ENCODE peak calls at places on chromosomes 12 and 14, in eight cellular contexts. W is colonic mucosa, M is left lung, Y is Peyer's patch, S is mammary epithelial cell, B is PC-3, A is A549, L is astrocyte. V is an unnamed sample. For H3K4me1, the result is how much of the 10 kb centered on the place peaks cover.

GRCh38 chr14:55607386-55607785 is 27.4 kb downstream of the KTN1 start:
- DNase-seq in W (no peak), M (no peak), Y (no peak), S (no peak), B (no peak), A (no peak), L (peak), V (no peak)

GRCh38 chr14:71646518-71646917 is 285.7 kb upstream of the RGS6 start:
- DNase-seq in W (no peak), M (no peak), Y (no peak), S (no peak), B (no peak), A (no peak), L (no peak), V (no peak)

GRCh38 chr14:74504874-74505617 is 11.5 kb downstream of the ISCA2 start:
- DNase-seq in W (no peak), M (peak), Y (peak), S (no peak), B (no peak), A (no peak), L (no peak), V (no peak)

GRCh38 chr12:56596815-56597214 is 33.3 kb downstream of the BAZ2A start:
- DNase-seq in W (no peak), M (no peak), Y (no peak), S (no peak), B (no peak), A (no peak), L (no peak), V (no peak)

GRCh38 chr12:92897844-92898243 is 31.3 kb downstream of the EEA1 start:
- DNase-seq in W (no peak), M (no peak), Y (no peak), S (no peak), B (no peak), A (no peak), L (no peak), V (no peak)

GRCh38 chr12:2016862-2017723 is 12.8 kb upstream of the DCP1B start:
- DNase-seq in W (no peak), M (no peak), Y (no peak), S (no peak), B (no peak), A (no peak), L (no peak), V (no peak)

GRCh38 chr12:29517265-29517664 is 19.8 kb upstream of the OVCH1 start:
- DNase-seq in W (no peak), M (no peak), Y (peak), S (no peak), B (peak), A (peak), L (no peak), V (no peak)

GRCh38 chr14:101891471-101891870 is 72.9 kb upstream of the DYNC1H1 start:
- DNase-seq in W (peak), M (no peak), Y (no peak), S (no peak), B (no peak), A (no peak), L (no peak), V (no peak)

GRCh38 chr14:75446447-75446846 is 18.6 kb downstream of the JDP2 start:
- DNase-seq in W (no peak), M (no peak), Y (no peak), S (no peak), B (no peak), A (no peak), L (no peak), V (no peak)

GRCh38 chr14:53027562-53027961 is 76.7 kb upstream of the FERMT2 start:
- DNase-seq in W (no peak), M (no peak), Y (no peak), S (no peak), B (no peak), A (no peak), L (no peak), V (no peak)

GRCh38 chr12:14605401-14605989 is 37.8 kb upstream of the PLBD1 start:
- DNase-seq in W (no peak), M (no peak), Y (no peak), S (no peak), B (no peak), A (peak), L (no peak), V (no peak)

GRCh38 chr12:51383281-51383905 is 7.8 kb downstream of the GALNT6 start:
- DNase-seq in W (no peak), M (no peak), Y (no peak), S (peak), B (peak), A (no peak), L (no peak), V (no peak)

GRCh38 chr14:91246051-91246852 is 1.7 kb upstream of the GPR68 start:
- DNase-seq in W (no peak), M (no peak), Y (no peak), S (no peak), B (no peak), A (no peak), L (no peak), V (no peak)

GRCh38 chr12:121296618-121297476 is at the start of gene CAMKK2:
- DNase-seq in W (peak), M (peak), Y (peak), S (peak), B (peak), A (peak), L (peak), V (peak)

GRCh38 chr12:12036901-12037300 is 33.8 kb upstream of the BCL2L14 start:
- DNase-seq in W (no peak), M (no peak), Y (no peak), S (no peak), B (no peak), A (no peak), L (no peak), V (no peak)

GRCh38 chr12:45988259-45988658 is 2.1 kb downstream of the SCAF11 start:
- DNase-seq in W (no peak), M (no peak), Y (no peak), S (peak), B (peak), A (no peak), L (peak), V (no peak)

GRCh38 chr12:45989857-45990467 is 412 bp downstream of the SCAF11 start:
- DNase-seq in W (peak), M (peak), Y (peak), S (peak), B (peak), A (peak), L (peak), V (peak)

GRCh38 chr12:45989277-45989856 is 1.0 kb downstream of the SCAF11 start:
- DNase-seq in W (no peak), M (no peak), Y (no peak), S (peak), B (peak), A (no peak), L (peak), V (no peak)

GRCh38 chr12:45986646-45987338 is 3.6 kb downstream of the SCAF11 start:
- DNase-seq in W (no peak), M (no peak), Y (no peak), S (no peak), B (no peak), A (no peak), L (no peak), V (no peak)

GRCh38 chr12:45987339-45987726 is 3.0 kb downstream of the SCAF11 start:
- DNase-seq in W (no peak), M (no peak), Y (no peak), S (peak), B (no peak), A (no peak), L (no peak), V (no peak)
- H3K4me1 ChIP-seq in W (under half), M (under half), Y (under half), S (under half), B (under half), A (under half), L (under half), V (under half)

GRCh38 chr14:64495252-64495651 is 8.4 kb downstream of the ZBTB25 start:
- DNase-seq in W (no peak), M (no peak), Y (no peak), S (no peak), B (no peak), A (no peak), L (no peak), V (no peak)
- H3K4me1 ChIP-seq in W (under half), M (under half), Y (under half), S (under half), B (under half), A (under half), L (under half), V (under half)

GRCh38 chr12:65949986-65950385 is 125.7 kb downstream of the HMGA2 start:
- DNase-seq in W (no peak), M (no peak), Y (no peak), S (peak), B (no peak), A (no peak), L (no peak), V (no peak)
- H3K4me1 ChIP-seq in W (under half), M (under half), Y (under half), S (half or more), B (half or more), A (under half), L (under half), V (under half)

DNA sequence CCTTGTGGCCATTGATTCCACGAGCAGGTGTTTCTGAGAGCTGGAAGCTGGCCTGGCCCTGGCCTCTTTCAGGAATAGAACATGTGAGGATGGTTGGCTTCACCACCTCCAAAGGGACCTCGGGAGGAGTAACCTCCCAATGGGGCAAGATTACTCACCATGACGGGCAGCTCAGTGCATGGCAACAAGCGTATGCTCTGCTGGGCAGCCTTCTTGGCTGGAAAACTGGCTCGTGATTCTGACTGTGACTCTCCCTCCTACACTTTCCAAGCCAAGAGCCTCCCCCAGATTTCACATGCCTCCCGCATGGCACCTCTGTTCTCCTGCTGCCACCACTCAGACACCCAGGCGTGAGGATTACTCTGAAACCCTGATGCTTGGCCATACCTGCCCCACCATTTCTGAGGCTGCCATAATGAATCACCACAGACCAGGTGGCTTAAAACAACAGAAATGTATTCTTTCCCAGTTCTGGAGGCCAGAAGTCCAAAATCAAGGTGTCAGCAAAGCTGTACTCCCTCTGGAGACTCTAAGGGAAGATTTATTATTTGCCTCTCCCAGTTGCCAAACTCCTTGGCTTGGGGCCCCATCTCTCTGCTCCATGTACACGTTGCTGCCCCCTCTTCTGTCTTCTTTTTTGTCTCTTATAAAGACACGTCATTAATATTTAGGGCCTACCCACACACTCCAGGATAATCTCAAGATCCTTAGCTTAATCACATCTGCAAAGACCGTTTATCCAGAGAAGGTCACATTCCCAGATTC is 215.9 kb downstream of the CHST11 start:
- DNase-seq in W (no peak), M (peak), Y (no peak), S (peak), B (peak), A (peak), L (peak), V (no peak)
- H3K4me1 ChIP-seq in W (under half), M (under half), Y (under half), S (half or more), B (half or more), A (half or more), L (under half), V (half or more)

DNA sequence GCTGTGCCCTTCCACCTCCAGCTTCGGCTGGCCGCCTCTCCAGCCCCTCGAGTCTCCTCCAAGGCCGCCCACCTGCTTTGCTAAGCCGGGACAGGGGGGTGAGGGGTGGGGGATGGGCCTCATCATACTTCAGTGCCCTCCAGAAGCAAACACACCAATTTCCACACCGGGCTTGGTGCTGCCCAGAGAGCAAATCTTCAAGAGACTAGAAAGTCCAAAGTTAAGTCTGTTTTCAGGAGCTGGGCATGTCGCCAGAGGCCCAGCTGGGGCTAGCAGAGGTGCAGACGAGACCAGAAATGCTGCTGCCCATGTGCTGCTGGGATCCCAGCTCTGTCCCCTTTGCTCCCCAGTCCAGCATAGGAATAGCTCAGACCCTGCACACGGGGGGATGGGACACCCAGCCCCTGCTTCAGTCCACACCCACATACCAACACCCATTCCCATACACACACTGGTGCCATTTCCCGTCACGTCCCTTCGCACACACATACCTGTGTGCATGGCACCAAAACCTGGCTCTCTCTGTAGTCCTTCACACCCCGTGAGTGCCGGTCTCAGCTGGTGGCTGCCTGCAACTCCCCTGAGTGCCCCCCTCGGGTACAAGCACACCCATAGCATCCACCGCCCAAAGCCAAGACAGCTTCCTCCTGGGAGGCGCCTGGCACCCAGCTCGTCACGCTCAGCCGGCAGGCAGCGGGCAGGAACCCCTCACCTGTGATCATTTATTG is 994 bp downstream of the SLC6A12 start:
- DNase-seq in W (peak), M (peak), Y (no peak), S (no peak), B (no peak), A (no peak), L (no peak), V (peak)
- H3K4me1 ChIP-seq in W (under half), M (under half), Y (under half), S (under half), B (under half), A (under half), L (under half), V (under half)

GRCh38 chr14:95477411-95478089 is 38.9 kb downstream of the SYNE3 start:
- DNase-seq in W (no peak), M (no peak), Y (no peak), S (no peak), B (peak), A (no peak), L (no peak), V (no peak)
- H3K4me1 ChIP-seq in W (under half), M (under half), Y (under half), S (under half), B (under half), A (under half), L (under half), V (under half)